ENCODE peak calls at places on chromosomes 1 and 21, in ten cellular contexts. X is nucleus accumbens; W is activated T-helper 1 cell treated with anti-CD3 and anti-CD28 coated beads, Interleukin-12 subunit alpha, Interleukin-12 subunit beta, Interleukin-2, Interleukin-4 antibody, amounts not matched to agents 30 ng/mL and 10 ng/mL and 1 ng/mL, durations not matched to agents 14 hours and 24 hours and 36 hours; N is NCI-H1417; E is MCF 10A; O is effector memory CD4-positive, alpha-beta T cell; V is activated CD8-positive, alpha-beta memory T cell treated with anti-CD3 and anti-CD28 coated beads, Interleukin-2, amount 10 ng/mL, durations not matched to agents 7 days and 5 days; T is LoVo; A is astrocyte of the spinal cord; Q is T-cell. P is an unnamed sample.

GRCh38 chr1:151058682-151059341 is 610 bp downstream of the CDC42SE1 start:
- DNase-seq in X (peak; percentile 12), W (no peak), N (no peak), E (peak; percentile 42), O (no peak), V (peak; percentile 51), T (peak; percentile 49), A (no peak), Q (no peak), P (no peak)

GRCh38 chr1:208212893-208213292 is 31.3 kb downstream of the PLXNA2 start:
- DNase-seq in X (no peak), W (no peak), N (no peak), E (no peak), O (no peak), V (no peak), T (no peak), A (no peak), Q (no peak), P (no peak)

GRCh38 chr1:42979037-42979432 is 20.4 kb upstream of the SLC2A1 start:
- DNase-seq in X (no peak), W (no peak), N (no peak), E (no peak), O (no peak), V (no peak), T (no peak), A (peak; percentile 41), Q (no peak), P (no peak)

GRCh38 chr1:42177551-42177981 is 13.0 kb upstream of the GUCA2A start:
- DNase-seq in X (peak; percentile 88), W (no peak), N (peak; percentile 23), E (peak; percentile 48), O (no peak), V (no peak), T (no peak), A (peak; percentile 80), Q (no peak), P (no peak)

GRCh38 chr21:38733973-38734546 is 71.7 kb upstream of the ETS2 start:
- DNase-seq in X (peak; percentile 58), W (peak; percentile 47), N (peak; percentile 77), E (peak; percentile 75), O (peak; percentile 33), V (peak; percentile 74), T (peak; percentile 66), A (peak; percentile 80), Q (peak; percentile 62), P (peak; percentile 35)

GRCh38 chr1:159122005-159122621 is 45.5 kb upstream of the AIM2 start:
- DNase-seq in X (no peak), W (no peak), N (no peak), E (peak; percentile 87), O (no peak), V (no peak), T (no peak), A (peak; percentile 14), Q (no peak), P (no peak)

GRCh38 chr21:41207401-41208388 is 39.7 kb downstream of the BACE2 start:
- DNase-seq in X (peak; percentile 58), W (peak; percentile 5), N (no peak), E (peak; percentile 80), O (no peak), V (no peak), T (no peak), A (peak; percentile 63), Q (no peak), P (no peak)

GRCh38 chr1:54359393-54360162 is 46.6 kb downstream of the SSBP3 start:
- DNase-seq in X (no peak), W (no peak), N (no peak), E (no peak), O (no peak), V (no peak), T (no peak), A (no peak), Q (no peak), P (no peak)

GRCh38 chr1:25232866-25233784 is 823 bp upstream of the SYF2 start:
- DNase-seq in X (peak; percentile 67), W (peak; percentile 69), N (no peak), E (peak; percentile 93), O (peak; percentile 25), V (peak; percentile 90), T (peak; percentile 83), A (peak; percentile 84), Q (peak; percentile 52), P (peak; percentile 69)

GRCh38 chr1:96820111-96820510 is 98.5 kb downstream of the PTBP2 start:
- DNase-seq in X (no peak), W (no peak), N (no peak), E (no peak), O (no peak), V (no peak), T (no peak), A (no peak), Q (no peak), P (no peak)

GRCh38 chr1:155085504-155086181 is 7.0 kb downstream of the EFNA3 start:
- DNase-seq in X (no peak), W (peak; percentile 59), N (peak; percentile 45), E (peak; percentile 88), O (peak; percentile 73), V (peak; percentile 85), T (peak; percentile 80), A (no peak), Q (peak; percentile 64), P (peak; percentile 69)

GRCh38 chr1:23019851-23020625 is 770 bp downstream of the KDM1A start:
- DNase-seq in X (no peak), W (peak; percentile 6), N (peak; percentile 30), E (peak; percentile 32), O (no peak), V (peak; percentile 50), T (peak; percentile 25), A (peak; percentile 53), Q (peak; percentile 13), P (peak; percentile 3)

GRCh38 chr1:25707280-25708016 is 90.9 kb downstream of the MAN1C1 start:
- DNase-seq in X (no peak), W (no peak), N (no peak), E (no peak), O (no peak), V (no peak), T (no peak), A (no peak), Q (no peak), P (no peak)

GRCh38 chr1:174191255-174191906 is 32.1 kb downstream of the RABGAP1L start:
- DNase-seq in X (no peak), W (no peak), N (no peak), E (peak; percentile 22), O (no peak), V (no peak), T (peak; percentile 31), A (peak; percentile 18), Q (no peak), P (no peak)

GRCh38 chr1:85580046-85580411 is 532 bp upstream of the CCN1 start:
- DNase-seq in X (no peak), W (no peak), N (no peak), E (peak; percentile 63), O (no peak), V (no peak), T (peak; percentile 52), A (peak; percentile 79), Q (no peak), P (no peak)

GRCh38 chr1:53398585-53399365 is 60.4 kb upstream of the DMRTB1 start:
- DNase-seq in X (no peak), W (no peak), N (peak; percentile 79), E (no peak), O (no peak), V (no peak), T (no peak), A (no peak), Q (no peak), P (no peak)

GRCh38 chr21:16046625-16047340 is 317.0 kb downstream of the USP25 start:
- DNase-seq in X (no peak), W (no peak), N (no peak), E (peak; percentile 21), O (no peak), V (no peak), T (peak; percentile 53), A (peak; percentile 25), Q (no peak), P (no peak)

GRCh38 chr1:53893999-53894636 is at the start of gene DIO1:
- DNase-seq in X (no peak), W (no peak), N (no peak), E (no peak), O (no peak), V (no peak), T (no peak), A (no peak), Q (no peak), P (no peak)

GRCh38 chr1:15760520-15761211 is 2.1 kb downstream of the FBLIM1 start:
- DNase-seq in X (no peak), W (no peak), N (no peak), E (peak; percentile 64), O (no peak), V (no peak), T (no peak), A (peak; percentile 73), Q (no peak), P (no peak)

GRCh38 chr21:45306832-45307571 is 19.3 kb upstream of the POFUT2 start:
- DNase-seq in X (peak; percentile 92), W (no peak), N (no peak), E (peak; percentile 27), O (no peak), V (no peak), T (no peak), A (peak; percentile 92), Q (no peak), P (no peak)